ENCODE peak calls at places on chromosome 1, in ten cellular contexts. G is T-cell; I is RPMI8226; A is lower lobe of right lung; O is activated CD4-positive, CD25-positive, alpha-beta regulatory T cell; C is T-helper 2 cell; Z is putamen; F is RWPE1; S is activated CD8-positive, alpha-beta T cell treated with anti-CD3 and anti-CD28 coated beads for 36 hours; J is activated T-cell treated with anti-CD3 and anti-CD28 coated beads for 1 hour. Y is an unnamed sample.

GRCh38 chr1:204149635-204150565 is 1.9 kb downstream of the ETNK2 start:
- DNase-seq in G (no peak), J (no peak), F (no peak), O (no peak), S (no peak), I (no peak), A (peak; percentile 35), Z (no peak), C (no peak), Y (no peak)

GRCh38 chr1:51666463-51666862 is 49.6 kb downstream of the OSBPL9 start:
- DNase-seq in I (no peak), J (no peak), Z (no peak), F (no peak), S (no peak), G (no peak), O (no peak), A (no peak), C (no peak), Y (peak; percentile 73)

GRCh38 chr1:203051841-203052324 is 25.6 kb downstream of the PPFIA4 start:
- DNase-seq in Z (no peak), F (no peak), G (no peak), J (no peak), I (no peak), C (no peak), A (no peak), O (no peak), S (no peak), Y (no peak)

GRCh38 chr1:197619008-197619640 is 156.2 kb downstream of the DENND1B start:
- DNase-seq in J (no peak), Z (no peak), S (no peak), A (no peak), F (peak; percentile 26), O (no peak), G (no peak), C (no peak), I (peak; percentile 13), Y (no peak)

GRCh38 chr1:32798679-32799416 is 18.3 kb downstream of the YARS1 start:
- DNase-seq in A (no peak), O (no peak), J (no peak), C (peak; percentile 78), I (no peak), F (no peak), S (peak; percentile 37), G (no peak), Z (no peak), Y (no peak)

GRCh38 chr1:6148497-6149241 is 31.5 kb downstream of the CHD5 start:
- DNase-seq in O (peak; percentile 36), S (peak; percentile 77), F (peak; percentile 90), J (peak; percentile 64), C (peak; percentile 19), I (peak; percentile 65), Z (peak; percentile 27), G (peak; percentile 45), A (peak; percentile 71), Y (no peak)

GRCh38 chr1:150809651-150810050 is 1.6 kb upstream of the CTSK start:
- DNase-seq in O (no peak), C (no peak), F (peak; percentile 76), Z (no peak), S (no peak), G (no peak), A (no peak), J (no peak), I (no peak), Y (no peak)

GRCh38 chr1:164613176-164613575 is 54.2 kb downstream of the PBX1 start:
- DNase-seq in O (no peak), C (no peak), F (peak; percentile 56), S (no peak), J (no peak), G (no peak), A (no peak), Z (no peak), I (no peak), Y (no peak)

GRCh38 chr1:37481289-37482003 is 7.1 kb downstream of the ZC3H12A start:
- DNase-seq in A (peak; percentile 53), O (no peak), J (no peak), G (no peak), F (no peak), Z (no peak), C (no peak), S (peak; percentile 64), I (no peak), Y (no peak)

GRCh38 chr1:21607549-21608529 is 61.3 kb downstream of the RAP1GAP start:
- DNase-seq in C (no peak), O (no peak), J (peak; percentile 5), S (peak; percentile 82), Z (no peak), F (peak; percentile 99), A (peak; percentile 91), G (no peak), I (peak; percentile 95), Y (no peak)

GRCh38 chr1:2213576-2214505 is 14.3 kb upstream of the SKI start:
- DNase-seq in O (no peak), J (no peak), C (no peak), F (no peak), I (no peak), A (peak; percentile 81), S (no peak), G (no peak), Z (peak; percentile 80), Y (no peak)

GRCh38 chr1:6753320-6754140 is 31.7 kb upstream of the CAMTA1 start:
- DNase-seq in I (no peak), O (no peak), F (no peak), A (no peak), Z (no peak), G (no peak), C (no peak), S (no peak), J (no peak), Y (no peak)

GRCh38 chr1:221736714-221737113 is 5.2 kb downstream of the DUSP10 start:
- DNase-seq in G (no peak), J (no peak), Z (no peak), F (no peak), S (no peak), O (no peak), C (no peak), I (no peak), A (no peak), Y (no peak)

GRCh38 chr1:21326861-21327344 is 36.6 kb upstream of the ECE1 start:
- DNase-seq in Z (no peak), A (no peak), S (no peak), F (no peak), I (no peak), J (no peak), O (no peak), G (no peak), C (no peak), Y (no peak)

GRCh38 chr1:27659497-27660299 is 12.3 kb downstream of the IFI6 start:
- DNase-seq in S (peak; percentile 90), I (peak; percentile 95), G (peak; percentile 70), Z (peak; percentile 74), A (peak; percentile 95), O (peak; percentile 68), C (peak; percentile 83), F (peak; percentile 85), J (peak; percentile 77), Y (no peak)

GRCh38 chr1:91278754-91279153 is 125.9 kb downstream of the HFM1 start:
- DNase-seq in Z (no peak), S (no peak), G (no peak), J (no peak), O (no peak), I (peak; percentile 3), F (no peak), C (no peak), A (no peak), Y (peak; percentile 2)

GRCh38 chr1:2108213-2108876 is 58.1 kb downstream of the PRKCZ start:
- DNase-seq in Z (no peak), C (no peak), G (no peak), J (no peak), O (no peak), S (peak; percentile 21), A (peak; percentile 67), I (peak; percentile 35), F (no peak), Y (no peak)

GRCh38 chr1:178262101-178262500 is 168.2 kb downstream of the RASAL2 start:
- DNase-seq in F (peak; percentile 32), G (no peak), A (no peak), S (no peak), C (no peak), O (no peak), J (no peak), Z (no peak), I (no peak), Y (no peak)

GRCh38 chr1:228745497-228745896 is 10.2 kb downstream of the RHOU start:
- DNase-seq in O (no peak), S (no peak), F (no peak), A (no peak), Z (no peak), J (no peak), G (no peak), C (no peak), I (no peak), Y (no peak)

GRCh38 chr1:42777860-42778259 is 6.9 kb upstream of the TMEM269 start:
- DNase-seq in S (peak; percentile 56), A (no peak), F (peak; percentile 45), G (no peak), J (no peak), C (no peak), Z (no peak), I (peak; percentile 35), O (no peak), Y (no peak)

GRCh38 chr1:111948209-111949131 is 41.0 kb downstream of the KCND3 start:
- DNase-seq in Z (peak; percentile 63), I (no peak), F (peak; percentile 75), C (no peak), S (no peak), G (no peak), O (no peak), A (no peak), J (no peak), Y (peak; percentile 3)

GRCh38 chr1:182185822-182186756 is 124.6 kb upstream of the ZNF648 start:
- DNase-seq in A (no peak), G (no peak), S (no peak), F (peak; percentile 95), C (no peak), Z (no peak), I (no peak), O (no peak), J (no peak), Y (peak; percentile 70)

Y was measured in AG09309.